ENCODE peak calls at places on chromosomes 4 and X, in seven cellular contexts. One of them, this sample, is unnamed.

GRCh38 chr4:174377613-174378012 is 93.9 kb downstream of the CEP44 start:
- DNase-seq in NCI-H1092: no peak
- DNase-seq in stimulated activated CD8-positive, alpha-beta memory T cell treated with anti-CD3 and anti-CD28 coated beads, Interleukin-7, amount 100 ng/mL, for 24 hours: no peak
- DNase-seq in activated T-cell treated with anti-CD3 and anti-CD28 coated beads, Interleukin-2, amount 50 U/mL, for 72 hours: no peak
- DNase-seq in activated CD4-positive, alpha-beta T cell treated with anti-CD3 and anti-CD28 coated beads, Interleukin-2, amount 50 U/mL, for 24 hours: no peak
- DNase-seq in AG04450: no peak
- DNase-seq in neural crest cell: no peak
- DNase-seq in this sample: no peak

GRCh38 chr4:7310441-7310840 is 118.1 kb downstream of the SORCS2 start:
- DNase-seq in NCI-H1092: no peak
- DNase-seq in stimulated activated CD8-positive, alpha-beta memory T cell treated with anti-CD3 and anti-CD28 coated beads, Interleukin-7, amount 100 ng/mL, for 24 hours: no peak
- DNase-seq in activated T-cell treated with anti-CD3 and anti-CD28 coated beads, Interleukin-2, amount 50 U/mL, for 72 hours: no peak
- DNase-seq in activated CD4-positive, alpha-beta T cell treated with anti-CD3 and anti-CD28 coated beads, Interleukin-2, amount 50 U/mL, for 24 hours: no peak
- DNase-seq in AG04450: no peak
- DNase-seq in neural crest cell: no peak
- DNase-seq in this sample: no peak

GRCh38 chrX:14363719-14364118 is 165.6 kb upstream of the GLRA2 start:
- DNase-seq in NCI-H1092: no peak
- DNase-seq in stimulated activated CD8-positive, alpha-beta memory T cell treated with anti-CD3 and anti-CD28 coated beads, Interleukin-7, amount 100 ng/mL, for 24 hours: no peak
- DNase-seq in activated T-cell treated with anti-CD3 and anti-CD28 coated beads, Interleukin-2, amount 50 U/mL, for 72 hours: no peak
- DNase-seq in activated CD4-positive, alpha-beta T cell treated with anti-CD3 and anti-CD28 coated beads, Interleukin-2, amount 50 U/mL, for 24 hours: no peak
- DNase-seq in AG04450: no peak
- DNase-seq in neural crest cell: no peak
- DNase-seq in this sample: no peak

GRCh38 chr4:105751718-105752299 is 43.2 kb downstream of the GSTCD start:
- DNase-seq in NCI-H1092: no peak
- DNase-seq in stimulated activated CD8-positive, alpha-beta memory T cell treated with anti-CD3 and anti-CD28 coated beads, Interleukin-7, amount 100 ng/mL, for 24 hours: no peak
- DNase-seq in activated T-cell treated with anti-CD3 and anti-CD28 coated beads, Interleukin-2, amount 50 U/mL, for 72 hours: no peak
- DNase-seq in activated CD4-positive, alpha-beta T cell treated with anti-CD3 and anti-CD28 coated beads, Interleukin-2, amount 50 U/mL, for 24 hours: no peak
- DNase-seq in AG04450: no peak
- DNase-seq in neural crest cell: no peak
- DNase-seq in this sample: no peak

GRCh38 chr4:32775049-32775448 is 2054.9 kb downstream of the PCDH7 start:
- DNase-seq in NCI-H1092: no peak
- DNase-seq in stimulated activated CD8-positive, alpha-beta memory T cell treated with anti-CD3 and anti-CD28 coated beads, Interleukin-7, amount 100 ng/mL, for 24 hours: no peak
- DNase-seq in activated T-cell treated with anti-CD3 and anti-CD28 coated beads, Interleukin-2, amount 50 U/mL, for 72 hours: no peak
- DNase-seq in activated CD4-positive, alpha-beta T cell treated with anti-CD3 and anti-CD28 coated beads, Interleukin-2, amount 50 U/mL, for 24 hours: no peak
- DNase-seq in AG04450: no peak
- DNase-seq in neural crest cell: no peak
- DNase-seq in this sample: no peak

GRCh38 chr4:27066591-27066990 is 205.9 kb downstream of the STIM2 start:
- DNase-seq in NCI-H1092: no peak
- DNase-seq in stimulated activated CD8-positive, alpha-beta memory T cell treated with anti-CD3 and anti-CD28 coated beads, Interleukin-7, amount 100 ng/mL, for 24 hours: no peak
- DNase-seq in activated T-cell treated with anti-CD3 and anti-CD28 coated beads, Interleukin-2, amount 50 U/mL, for 72 hours: no peak
- DNase-seq in activated CD4-positive, alpha-beta T cell treated with anti-CD3 and anti-CD28 coated beads, Interleukin-2, amount 50 U/mL, for 24 hours: no peak
- DNase-seq in AG04450: no peak
- DNase-seq in neural crest cell: no peak
- DNase-seq in this sample: no peak

GRCh38 chr4:11367371-11367770 is 61.3 kb downstream of the HS3ST1 start:
- DNase-seq in NCI-H1092: peak
- DNase-seq in stimulated activated CD8-positive, alpha-beta memory T cell treated with anti-CD3 and anti-CD28 coated beads, Interleukin-7, amount 100 ng/mL, for 24 hours: no peak
- DNase-seq in activated T-cell treated with anti-CD3 and anti-CD28 coated beads, Interleukin-2, amount 50 U/mL, for 72 hours: no peak
- DNase-seq in activated CD4-positive, alpha-beta T cell treated with anti-CD3 and anti-CD28 coated beads, Interleukin-2, amount 50 U/mL, for 24 hours: no peak
- DNase-seq in AG04450: no peak
- DNase-seq in neural crest cell: peak
- DNase-seq in this sample: no peak

GRCh38 chr4:98662619-98663225 is 4.3 kb upstream of the TSPAN5 start:
- DNase-seq in NCI-H1092: no peak
- DNase-seq in stimulated activated CD8-positive, alpha-beta memory T cell treated with anti-CD3 and anti-CD28 coated beads, Interleukin-7, amount 100 ng/mL, for 24 hours: peak
- DNase-seq in activated T-cell treated with anti-CD3 and anti-CD28 coated beads, Interleukin-2, amount 50 U/mL, for 72 hours: peak
- DNase-seq in activated CD4-positive, alpha-beta T cell treated with anti-CD3 and anti-CD28 coated beads, Interleukin-2, amount 50 U/mL, for 24 hours: peak
- DNase-seq in AG04450: no peak
- DNase-seq in neural crest cell: no peak
- DNase-seq in this sample: no peak

GRCh38 chr4:7832331-7832730 is 107.3 kb downstream of the AFAP1 start:
- DNase-seq in NCI-H1092: no peak
- DNase-seq in stimulated activated CD8-positive, alpha-beta memory T cell treated with anti-CD3 and anti-CD28 coated beads, Interleukin-7, amount 100 ng/mL, for 24 hours: no peak
- DNase-seq in activated T-cell treated with anti-CD3 and anti-CD28 coated beads, Interleukin-2, amount 50 U/mL, for 72 hours: no peak
- DNase-seq in activated CD4-positive, alpha-beta T cell treated with anti-CD3 and anti-CD28 coated beads, Interleukin-2, amount 50 U/mL, for 24 hours: no peak
- DNase-seq in AG04450: no peak
- DNase-seq in neural crest cell: no peak
- DNase-seq in this sample: no peak

GRCh38 chr4:94714761-94715160 is 43.0 kb upstream of the BMPR1B start:
- DNase-seq in NCI-H1092: no peak
- DNase-seq in stimulated activated CD8-positive, alpha-beta memory T cell treated with anti-CD3 and anti-CD28 coated beads, Interleukin-7, amount 100 ng/mL, for 24 hours: no peak
- DNase-seq in activated T-cell treated with anti-CD3 and anti-CD28 coated beads, Interleukin-2, amount 50 U/mL, for 72 hours: no peak
- DNase-seq in activated CD4-positive, alpha-beta T cell treated with anti-CD3 and anti-CD28 coated beads, Interleukin-2, amount 50 U/mL, for 24 hours: no peak
- DNase-seq in AG04450: peak
- DNase-seq in neural crest cell: no peak
- DNase-seq in this sample: no peak

GRCh38 chrX:70436380-70436779 is 8.3 kb upstream of the DLG3 start:
- DNase-seq in NCI-H1092: peak
- DNase-seq in stimulated activated CD8-positive, alpha-beta memory T cell treated with anti-CD3 and anti-CD28 coated beads, Interleukin-7, amount 100 ng/mL, for 24 hours: no peak
- DNase-seq in activated T-cell treated with anti-CD3 and anti-CD28 coated beads, Interleukin-2, amount 50 U/mL, for 72 hours: no peak
- DNase-seq in activated CD4-positive, alpha-beta T cell treated with anti-CD3 and anti-CD28 coated beads, Interleukin-2, amount 50 U/mL, for 24 hours: no peak
- DNase-seq in AG04450: no peak
- DNase-seq in neural crest cell: peak
- DNase-seq in this sample: no peak

GRCh38 chr4:150329338-150329737 is 251.1 kb downstream of the DCLK2 start:
- DNase-seq in NCI-H1092: no peak
- DNase-seq in stimulated activated CD8-positive, alpha-beta memory T cell treated with anti-CD3 and anti-CD28 coated beads, Interleukin-7, amount 100 ng/mL, for 24 hours: no peak
- DNase-seq in activated T-cell treated with anti-CD3 and anti-CD28 coated beads, Interleukin-2, amount 50 U/mL, for 72 hours: no peak
- DNase-seq in activated CD4-positive, alpha-beta T cell treated with anti-CD3 and anti-CD28 coated beads, Interleukin-2, amount 50 U/mL, for 24 hours: no peak
- DNase-seq in AG04450: no peak
- DNase-seq in neural crest cell: no peak
- DNase-seq in this sample: no peak

GRCh38 chrX:98065151-98065550 is 1181.4 kb downstream of the RPA4 start:
- DNase-seq in NCI-H1092: no peak
- DNase-seq in stimulated activated CD8-positive, alpha-beta memory T cell treated with anti-CD3 and anti-CD28 coated beads, Interleukin-7, amount 100 ng/mL, for 24 hours: no peak
- DNase-seq in activated T-cell treated with anti-CD3 and anti-CD28 coated beads, Interleukin-2, amount 50 U/mL, for 72 hours: no peak
- DNase-seq in activated CD4-positive, alpha-beta T cell treated with anti-CD3 and anti-CD28 coated beads, Interleukin-2, amount 50 U/mL, for 24 hours: no peak
- DNase-seq in AG04450: no peak
- DNase-seq in neural crest cell: no peak
- DNase-seq in this sample: no peak

GRCh38 chrX:118974088-118974907 is at the start of gene LONRF3:
- DNase-seq in NCI-H1092: no peak
- DNase-seq in stimulated activated CD8-positive, alpha-beta memory T cell treated with anti-CD3 and anti-CD28 coated beads, Interleukin-7, amount 100 ng/mL, for 24 hours: no peak
- DNase-seq in activated T-cell treated with anti-CD3 and anti-CD28 coated beads, Interleukin-2, amount 50 U/mL, for 72 hours: peak
- DNase-seq in activated CD4-positive, alpha-beta T cell treated with anti-CD3 and anti-CD28 coated beads, Interleukin-2, amount 50 U/mL, for 24 hours: peak
- DNase-seq in AG04450: no peak
- DNase-seq in neural crest cell: no peak
- DNase-seq in this sample: peak